ENCODE peak calls at places on chromosomes 7 and 10, in eight cellular contexts. One of them, this sample, is unnamed.

GRCh38 chr10:69638642-69639041 is 8.6 kb downstream of the FAM241B start:
- DNase-seq in AG08395: no peak
- DNase-seq in head of caudate nucleus: no peak
- DNase-seq in myocyte: no peak
- DNase-seq in foreskin melanocyte: no peak
- DNase-seq in KG1: no peak
- DNase-seq in activated naive CD4-positive, alpha-beta T cell: no peak
- DNase-seq in 8988T: no peak
- DNase-seq in this sample: no peak

GRCh38 chr7:158606111-158606510 is 18.5 kb upstream of the PTPRN2 start:
- DNase-seq in KG1: no peak
- DNase-seq in foreskin melanocyte: no peak
- DNase-seq in myocyte: no peak
- DNase-seq in head of caudate nucleus: no peak
- DNase-seq in AG08395: no peak
- DNase-seq in 8988T: no peak
- DNase-seq in activated naive CD4-positive, alpha-beta T cell: no peak
- DNase-seq in this sample: no peak

GRCh38 chr7:111092406-111093160 is 1.7 kb downstream of the LRRN3 start:
- DNase-seq in activated naive CD4-positive, alpha-beta T cell: no peak
- DNase-seq in AG08395: no peak
- DNase-seq in foreskin melanocyte: no peak
- DNase-seq in 8988T: no peak
- DNase-seq in head of caudate nucleus: no peak
- DNase-seq in myocyte: no peak
- DNase-seq in KG1: no peak
- DNase-seq in this sample: no peak

GRCh38 chr7:151844080-151844827 is 32.7 kb downstream of the PRKAG2 start:
- DNase-seq in myocyte: peak; percentile 46
- DNase-seq in activated naive CD4-positive, alpha-beta T cell: no peak
- DNase-seq in 8988T: no peak
- DNase-seq in KG1: no peak
- DNase-seq in AG08395: peak; percentile 27
- DNase-seq in head of caudate nucleus: no peak
- DNase-seq in foreskin melanocyte: peak; percentile 72
- DNase-seq in this sample: peak; percentile 19

GRCh38 chr10:126198681-126199080 is 189.6 kb downstream of the ADAM12 start:
- DNase-seq in head of caudate nucleus: no peak
- DNase-seq in AG08395: no peak
- DNase-seq in KG1: no peak
- DNase-seq in 8988T: no peak
- DNase-seq in activated naive CD4-positive, alpha-beta T cell: no peak
- DNase-seq in myocyte: no peak
- DNase-seq in foreskin melanocyte: no peak
- DNase-seq in this sample: no peak

GRCh38 chr10:61708841-61709240 is 46.1 kb downstream of the CABCOCO1 start:
- DNase-seq in activated naive CD4-positive, alpha-beta T cell: no peak
- DNase-seq in 8988T: no peak
- DNase-seq in foreskin melanocyte: no peak
- DNase-seq in head of caudate nucleus: no peak
- DNase-seq in myocyte: peak; percentile 44
- DNase-seq in AG08395: peak; percentile 4
- DNase-seq in KG1: no peak
- DNase-seq in this sample: no peak

GRCh38 chr10:620417-620816 is 69.1 kb downstream of the DIP2C start:
- DNase-seq in head of caudate nucleus: no peak
- DNase-seq in AG08395: no peak
- DNase-seq in activated naive CD4-positive, alpha-beta T cell: no peak
- DNase-seq in foreskin melanocyte: no peak
- DNase-seq in 8988T: no peak
- DNase-seq in myocyte: no peak
- DNase-seq in KG1: peak; percentile 41
- DNase-seq in this sample: no peak

GRCh38 chr10:110275140-110275729 is 29.5 kb downstream of the SMNDC1 start:
- DNase-seq in KG1: no peak
- DNase-seq in 8988T: no peak
- DNase-seq in myocyte: peak; percentile 18
- DNase-seq in foreskin melanocyte: no peak
- DNase-seq in head of caudate nucleus: no peak
- DNase-seq in AG08395: no peak
- DNase-seq in activated naive CD4-positive, alpha-beta T cell: no peak
- DNase-seq in this sample: no peak

GRCh38 chr10:70432101-70432500 is 9.4 kb downstream of the NODAL start:
- DNase-seq in activated naive CD4-positive, alpha-beta T cell: no peak
- DNase-seq in head of caudate nucleus: peak; percentile 68
- DNase-seq in foreskin melanocyte: peak; percentile 67
- DNase-seq in AG08395: no peak
- DNase-seq in myocyte: peak; percentile 49
- DNase-seq in 8988T: no peak
- DNase-seq in KG1: no peak
- DNase-seq in this sample: peak; percentile 79

GRCh38 chr7:2616973-2617709 is 14.6 kb upstream of the TTYH3 start:
- DNase-seq in 8988T: no peak
- DNase-seq in activated naive CD4-positive, alpha-beta T cell: no peak
- DNase-seq in myocyte: no peak
- DNase-seq in KG1: no peak
- DNase-seq in foreskin melanocyte: no peak
- DNase-seq in AG08395: no peak
- DNase-seq in head of caudate nucleus: no peak
- DNase-seq in this sample: no peak

GRCh38 chr7:100019908-100020307 is 4.5 kb downstream of the ZKSCAN1 start:
- DNase-seq in AG08395: no peak
- DNase-seq in head of caudate nucleus: no peak
- DNase-seq in foreskin melanocyte: no peak
- DNase-seq in myocyte: no peak
- DNase-seq in 8988T: no peak
- DNase-seq in activated naive CD4-positive, alpha-beta T cell: no peak
- DNase-seq in KG1: no peak
- DNase-seq in this sample: no peak

GRCh38 chr10:121988361-121989324 is at the start of gene TACC2:
- DNase-seq in myocyte: peak; percentile 30
- DNase-seq in AG08395: no peak
- DNase-seq in 8988T: no peak
- DNase-seq in KG1: no peak
- DNase-seq in activated naive CD4-positive, alpha-beta T cell: no peak
- DNase-seq in head of caudate nucleus: peak; percentile 57
- DNase-seq in foreskin melanocyte: no peak
- DNase-seq in this sample: no peak

GRCh38 chr10:82574081-82574480 is 699.1 kb downstream of the NRG3 start:
- DNase-seq in AG08395: no peak
- DNase-seq in head of caudate nucleus: no peak
- DNase-seq in 8988T: no peak
- DNase-seq in KG1: no peak
- DNase-seq in activated naive CD4-positive, alpha-beta T cell: no peak
- DNase-seq in myocyte: no peak
- DNase-seq in foreskin melanocyte: no peak
- DNase-seq in this sample: no peak